ENCODE peak calls at places on chromosomes 6 and 20, in seven cellular contexts. B, D, S, N, X, R and Q are unnamed samples.

GRCh38 chr6:129507059-129507807 is 202.7 kb downstream of the ARHGAP18 start:
- DNase-seq in B (no peak), D (no peak), S (peak), N (no peak), X (no peak), R (no peak), Q (no peak)

GRCh38 chr6:30491963-30492616 is 2.8 kb downstream of the HLA-E start:
- DNase-seq in B (no peak), D (no peak), S (no peak), N (no peak), X (no peak), R (no peak), Q (no peak)

GRCh38 chr20:33518071-33518470 is 28.2 kb downstream of the CBFA2T2 start:
- DNase-seq in B (peak), D (no peak), S (no peak), N (no peak), X (peak), R (no peak), Q (peak)

GRCh38 chr6:36445651-36446050 is 2.9 kb downstream of the KCTD20 start:
- DNase-seq in B (no peak), D (no peak), S (no peak), N (no peak), X (no peak), R (no peak), Q (no peak)

GRCh38 chr6:83480470-83480869 is 31.9 kb upstream of the PRSS35 start:
- DNase-seq in B (no peak), D (no peak), S (no peak), N (no peak), X (no peak), R (no peak), Q (no peak)

GRCh38 chr6:141988954-141989705 is 143.6 kb upstream of the GJE1 start:
- DNase-seq in B (peak), D (peak), S (peak), N (peak), X (peak), R (peak), Q (peak)

GRCh38 chr6:31829633-31830492 is 2.3 kb downstream of the HSPA1B start:
- DNase-seq in B (peak), D (peak), S (peak), N (no peak), X (no peak), R (no peak), Q (peak)

GRCh38 chr6:52283111-52283510 is 1.4 kb downstream of the MCM3 start:
- DNase-seq in B (no peak), D (no peak), S (no peak), N (no peak), X (no peak), R (no peak), Q (no peak)

GRCh38 chr6:108027054-108027453 is 47.5 kb downstream of the OSTM1 start:
- DNase-seq in B (no peak), D (no peak), S (no peak), N (no peak), X (no peak), R (no peak), Q (no peak)

GRCh38 chr6:95203153-95203754 is 374.1 kb upstream of the MANEA start:
- DNase-seq in B (peak), D (peak), S (peak), N (no peak), X (peak), R (no peak), Q (peak)

GRCh38 chr6:109901976-109902375 is 76.1 kb upstream of the GPR6 start:
- DNase-seq in B (no peak), D (no peak), S (no peak), N (no peak), X (no peak), R (no peak), Q (no peak)

GRCh38 chr6:1908784-1909183 is 299.1 kb downstream of the FOXC1 start:
- DNase-seq in B (peak), D (no peak), S (peak), N (no peak), X (no peak), R (no peak), Q (no peak)

GRCh38 chr6:27495386-27496135 is 22.7 kb upstream of the ZNF184 start:
- DNase-seq in B (peak), D (peak), S (peak), N (peak), X (peak), R (peak), Q (peak)

GRCh38 chr6:119128252-119128912 is 49.9 kb upstream of the FAM184A start:
- DNase-seq in B (no peak), D (no peak), S (peak), N (no peak), X (no peak), R (no peak), Q (peak)

GRCh38 chr6:129683606-129684322 is 26.2 kb downstream of the ARHGAP18 start:
- DNase-seq in B (peak), D (no peak), S (peak), N (no peak), X (peak), R (no peak), Q (peak)

GRCh38 chr6:148064406-148065134 is 278.1 kb upstream of the SASH1 start:
- DNase-seq in B (peak), D (no peak), S (peak), N (no peak), X (peak), R (no peak), Q (peak)

GRCh38 chr20:19460386-19460785 is 247.9 kb downstream of the SLC24A3 start:
- DNase-seq in B (peak), D (no peak), S (no peak), N (no peak), X (no peak), R (no peak), Q (no peak)

GRCh38 chr20:7151666-7152065 is 384.2 kb downstream of the BMP2 start:
- DNase-seq in B (no peak), D (no peak), S (no peak), N (no peak), X (no peak), R (no peak), Q (peak)

GRCh38 chr6:169291148-169291547 is 37.5 kb upstream of the THBS2 start:
- DNase-seq in B (no peak), D (no peak), S (peak), N (no peak), X (no peak), R (no peak), Q (no peak)

GRCh38 chr6:169289671-169290408 is 36.2 kb upstream of the THBS2 start:
- DNase-seq in B (peak), D (no peak), S (peak), N (no peak), X (no peak), R (no peak), Q (no peak)

GRCh38 chr6:169291639-169292339 is 38.1 kb upstream of the THBS2 start:
- DNase-seq in B (no peak), D (no peak), S (peak), N (no peak), X (no peak), R (no peak), Q (no peak)

GRCh38 chr6:169293196-169293595 is 39.5 kb upstream of the THBS2 start:
- DNase-seq in B (no peak), D (no peak), S (no peak), N (no peak), X (no peak), R (no peak), Q (no peak)

GRCh38 chr6:169292340-169293124 is 38.9 kb upstream of the THBS2 start:
- DNase-seq in B (peak), D (no peak), S (peak), N (no peak), X (peak), R (no peak), Q (peak)
- H3K27ac ChIP-seq in B (peak), D (no peak), S (no peak), N (no peak), X (no peak), R (no peak), Q (peak)

GRCh38 chr6:152635949-152636674 is 1.1 kb downstream of the SYNE1 start:
- DNase-seq in B (peak), D (peak), S (no peak), N (peak), X (peak), R (peak), Q (peak)

GRCh38 chr6:152636675-152637421 is at the start of gene SYNE1:
- DNase-seq in B (peak), D (peak), S (peak), N (peak), X (peak), R (peak), Q (peak)

GRCh38 chr6:152632383-152632782 is 4.8 kb downstream of the SYNE1 start:
- DNase-seq in B (no peak), D (no peak), S (no peak), N (no peak), X (no peak), R (no peak), Q (no peak)

GRCh38 chr6:152637422-152638047 is 373 bp upstream of the SYNE1 start:
- DNase-seq in B (peak), D (no peak), S (no peak), N (no peak), X (no peak), R (no peak), Q (peak)

GRCh38 chr6:152634773-152635172 is 2.4 kb downstream of the SYNE1 start:
- DNase-seq in B (no peak), D (no peak), S (no peak), N (no peak), X (no peak), R (no peak), Q (no peak)
- H4K8ac ChIP-seq in B (no peak), D (no peak), S (no peak), N (no peak), X (no peak), R (no peak), Q (no peak)

GRCh38 chr6:16770701-16771569 is 9.7 kb upstream of the ATXN1 start:
- DNase-seq in B (peak), D (peak), S (peak), N (peak), X (peak), R (peak), Q (peak)
- H3K27ac ChIP-seq in B (peak), D (no peak), S (no peak), N (no peak), X (no peak), R (no peak), Q (peak)

GRCh38 chr20:4671015-4671414 is 50.7 kb upstream of the PRND start:
- DNase-seq in B (no peak), D (no peak), S (no peak), N (no peak), X (no peak), R (no peak), Q (no peak)

GRCh38 chr20:4677846-4678245 is 43.9 kb upstream of the PRND start:
- DNase-seq in B (no peak), D (no peak), S (no peak), N (no peak), X (no peak), R (no peak), Q (peak)

GRCh38 chr20:4672948-4673347 is 48.8 kb upstream of the PRND start:
- DNase-seq in B (no peak), D (no peak), S (no peak), N (no peak), X (no peak), R (no peak), Q (no peak)

GRCh38 chr20:4673371-4674001 is 48.2 kb upstream of the PRND start:
- DNase-seq in B (no peak), D (no peak), S (no peak), N (no peak), X (peak), R (no peak), Q (no peak)

DNA sequence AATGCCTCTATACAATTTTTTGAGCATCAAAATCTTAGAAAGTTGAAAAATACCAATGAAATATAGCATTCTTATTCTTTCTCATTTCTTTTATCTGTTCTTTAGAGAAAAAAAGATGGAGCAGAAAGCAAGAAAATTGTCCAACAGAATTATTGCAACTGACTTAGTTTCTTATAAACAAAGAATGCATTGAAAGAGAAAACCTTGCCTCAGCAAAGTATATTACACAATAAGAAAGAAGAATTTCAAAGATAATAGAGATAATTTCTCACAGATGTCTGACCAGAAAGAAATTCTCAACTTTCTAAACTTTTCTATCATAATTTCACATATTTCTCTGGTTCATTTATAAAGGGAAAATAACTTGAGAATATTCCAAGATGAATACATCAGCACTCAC is 47.0 kb upstream of the PRND start:
- DNase-seq in B (no peak), D (no peak), S (peak), N (no peak), X (no peak), R (no peak), Q (no peak)
- H4K8ac ChIP-seq in B (no peak), D (no peak), S (no peak), N (no peak), X (no peak), R (no peak), Q (no peak)

GRCh38 chr20:62186887-62187866 is 4.3 kb downstream of the MTG2 start:
- DNase-seq in B (peak), D (no peak), S (peak), N (no peak), X (peak), R (no peak), Q (peak)
- H3K27ac ChIP-seq in B (no peak), D (no peak), S (no peak), N (no peak), X (no peak), R (no peak), Q (no peak)